ENCODE peak calls at places on chromosomes 4 and X, in eight cellular contexts. M, F, A, H, Z, G, Y and P are unnamed samples.

GRCh38 chrX:16743604-16744325 is 24.4 kb downstream of the SYAP1 start:
- DNase-seq in M (no peak), F (no peak), A (no peak), H (peak), Z (peak), G (peak), Y (no peak), P (no peak)

GRCh38 chr4:138938371-138938699 is 77.2 kb upstream of the NOCT start:
- DNase-seq in M (no peak), F (no peak), A (no peak), H (peak), Z (peak), G (peak), Y (peak), P (no peak)

GRCh38 chr4:81405900-81406401 is 65.8 kb downstream of the RASGEF1B start:
- DNase-seq in M (peak), F (peak), A (peak), H (peak), Z (peak), G (peak), Y (peak), P (no peak)

GRCh38 chrX:11119295-11119943 is 8.3 kb downstream of the HCCS start:
- DNase-seq in M (no peak), F (no peak), A (no peak), H (no peak), Z (no peak), G (no peak), Y (no peak), P (no peak)

GRCh38 chrX:48520976-48521352 is 644 bp upstream of the EBP start:
- DNase-seq in M (no peak), F (no peak), A (no peak), H (no peak), Z (no peak), G (peak), Y (peak), P (no peak)

GRCh38 chr4:147355849-147356248 is 125.0 kb upstream of the EDNRA start:
- DNase-seq in M (no peak), F (no peak), A (no peak), H (peak), Z (no peak), G (no peak), Y (no peak), P (no peak)

GRCh38 chrX:53561912-53562311 is 124.6 kb downstream of the HUWE1 start:
- DNase-seq in M (no peak), F (no peak), A (no peak), H (no peak), Z (no peak), G (no peak), Y (no peak), P (no peak)

GRCh38 chrX:54198262-54198661 is 15.2 kb upstream of the FAM120C start:
- DNase-seq in M (no peak), F (no peak), A (no peak), H (no peak), Z (no peak), G (no peak), Y (no peak), P (no peak)

GRCh38 chr4:100736651-100737450 is 219.0 kb upstream of the EMCN start:
- DNase-seq in M (no peak), F (no peak), A (no peak), H (no peak), Z (peak), G (no peak), Y (no peak), P (no peak)

GRCh38 chrX:56728752-56729151 is 291 bp upstream of the NBDY start:
- DNase-seq in M (no peak), F (peak), A (peak), H (no peak), Z (no peak), G (peak), Y (no peak), P (no peak)

GRCh38 chr4:2243682-2244380 is 1.9 kb upstream of the HAUS3 start:
- DNase-seq in M (peak), F (no peak), A (peak), H (no peak), Z (no peak), G (peak), Y (peak), P (no peak)

GRCh38 chr4:167428172-167428571 is 193.9 kb upstream of the SPOCK3 start:
- DNase-seq in M (no peak), F (no peak), A (no peak), H (peak), Z (no peak), G (no peak), Y (no peak), P (no peak)

GRCh38 chr4:7109169-7109568 is 41.3 kb upstream of the GRPEL1 start:
- DNase-seq in M (no peak), F (no peak), A (no peak), H (no peak), Z (no peak), G (no peak), Y (no peak), P (no peak)

GRCh38 chr4:102493794-102494193 is 7.4 kb upstream of the NFKB1 start:
- DNase-seq in M (no peak), F (no peak), A (no peak), H (no peak), Z (no peak), G (no peak), Y (no peak), P (no peak)

GRCh38 chr4:144014808-144015207 is 4.4 kb downstream of the GYPB start:
- DNase-seq in M (no peak), F (no peak), A (no peak), H (no peak), Z (no peak), G (no peak), Y (no peak), P (no peak)

GRCh38 chr4:188076169-188076568 is 33.2 kb downstream of the TRIML2 start:
- DNase-seq in M (no peak), F (no peak), A (no peak), H (no peak), Z (no peak), G (no peak), Y (no peak), P (no peak)

GRCh38 chrX:1676866-1677265 is 62.0 kb downstream of the ASMT start:
- DNase-seq in M (no peak), F (no peak), A (no peak), H (no peak), Z (no peak), G (no peak), Y (no peak), P (no peak)

GRCh38 chr4:83207497-83208105 is 77.0 kb downstream of the COQ2 start:
- DNase-seq in M (no peak), F (no peak), A (no peak), H (peak), Z (peak), G (peak), Y (no peak), P (no peak)

GRCh38 chr4:165096776-165097175 is 15.9 kb downstream of the TMEM192 start:
- DNase-seq in M (no peak), F (no peak), A (no peak), H (peak), Z (peak), G (peak), Y (peak), P (no peak)

GRCh38 chr4:14155803-14156202 is 528.3 kb upstream of the BOD1L1 start:
- DNase-seq in M (no peak), F (no peak), A (no peak), H (no peak), Z (no peak), G (no peak), Y (no peak), P (no peak)

GRCh38 chr4:29423836-29424721 is 1296.1 kb upstream of the PCDH7 start:
- DNase-seq in M (no peak), F (no peak), A (no peak), H (peak), Z (peak), G (peak), Y (no peak), P (no peak)

GRCh38 chr4:28555851-28556250 is 1695.2 kb downstream of the STIM2 start:
- DNase-seq in M (no peak), F (no peak), A (no peak), H (no peak), Z (no peak), G (no peak), Y (no peak), P (no peak)

GRCh38 chrX:7346021-7346420 is 198.1 kb upstream of the PUDP start:
- DNase-seq in M (no peak), F (no peak), A (no peak), H (no peak), Z (peak), G (no peak), Y (no peak), P (no peak)

GRCh38 chr4:23746672-23747071 is 143.2 kb downstream of the PPARGC1A start:
- DNase-seq in M (no peak), F (no peak), A (no peak), H (no peak), Z (no peak), G (no peak), Y (no peak), P (no peak)

GRCh38 chr4:18533262-18533775 is 511.8 kb upstream of the LCORL start:
- DNase-seq in M (no peak), F (no peak), A (no peak), H (no peak), Z (no peak), G (no peak), Y (no peak), P (no peak)

GRCh38 chrX:153867139-153867538 is 18.8 kb downstream of the L1CAM start:
- DNase-seq in M (no peak), F (no peak), A (no peak), H (no peak), Z (no peak), G (no peak), Y (peak), P (no peak)